ENCODE peak calls at places on chromosomes 16 and 17, in ten cellular contexts. R, Y, H, Z, K, M, U, T, D and X are unnamed samples.

GRCh38 chr16:84611041-84611440 is 6.8 kb downstream of the COTL1 start:
- DNase-seq in D (peak), Y (no peak), M (peak), R (no peak), T (no peak), Z (no peak), U (no peak), K (no peak), H (no peak), X (no peak)

GRCh38 chr16:3173892-3174617 is 13.9 kb upstream of the OR1F1 start:
- DNase-seq in D (no peak), H (no peak), R (no peak), Z (peak), Y (peak), T (no peak), M (no peak), U (no peak), K (no peak), X (peak)

GRCh38 chr16:19694989-19695388 is 23.0 kb downstream of the KNOP1 start:
- DNase-seq in K (no peak), H (no peak), Z (no peak), Y (no peak), M (no peak), T (no peak), R (no peak), D (peak), U (no peak), X (no peak)

GRCh38 chr16:3138823-3139426 is 4.1 kb downstream of the ZNF213 start:
- DNase-seq in Z (no peak), H (no peak), K (no peak), M (no peak), D (no peak), U (no peak), R (no peak), T (no peak), Y (no peak), X (no peak)

GRCh38 chr17:32111141-32111771 is 31.0 kb upstream of the RHOT1 start:
- DNase-seq in U (peak), T (peak), H (peak), Z (peak), Y (peak), M (peak), K (peak), D (no peak), R (peak), X (peak)

GRCh38 chr16:86783626-86784266 is 205.4 kb downstream of the FOXL1 start:
- DNase-seq in K (no peak), Y (no peak), U (peak), T (no peak), Z (no peak), R (no peak), H (peak), D (peak), M (no peak), X (no peak)

GRCh38 chr17:60415146-60415545 is 7.1 kb upstream of the CHCT1 start:
- DNase-seq in Y (no peak), R (no peak), M (no peak), D (no peak), H (no peak), K (no peak), Z (no peak), T (no peak), U (no peak), X (no peak)

GRCh38 chr16:86467490-86467889 is 42.8 kb upstream of the FOXF1 start:
- DNase-seq in T (no peak), D (no peak), Y (no peak), U (no peak), H (no peak), R (no peak), K (no peak), Z (no peak), M (no peak), X (no peak)

GRCh38 chr16:86432691-86433090 is 77.6 kb upstream of the FOXF1 start:
- DNase-seq in T (no peak), D (no peak), K (no peak), Z (no peak), Y (no peak), U (peak), H (no peak), R (no peak), M (peak), X (no peak)

GRCh38 chr17:70320642-70321345 is 151.5 kb downstream of the KCNJ2 start:
- DNase-seq in H (no peak), Z (peak), M (peak), T (no peak), Y (no peak), D (peak), K (no peak), U (no peak), R (no peak), X (no peak)

GRCh38 chr16:12395266-12395665 is 408.4 kb downstream of the CPPED1 start:
- DNase-seq in H (no peak), D (peak), Y (no peak), U (no peak), T (no peak), Z (no peak), K (peak), M (no peak), R (no peak), X (no peak)

GRCh38 chr16:86302710-86303109 is 207.6 kb upstream of the FOXF1 start:
- DNase-seq in K (no peak), Z (no peak), U (no peak), H (no peak), Y (no peak), R (no peak), D (no peak), T (no peak), M (no peak), X (no peak)

GRCh38 chr16:74699666-74700065 is 996 bp downstream of the MLKL start:
- DNase-seq in U (no peak), T (no peak), H (no peak), K (no peak), D (no peak), M (no peak), R (no peak), Z (no peak), Y (peak), X (no peak)

GRCh38 chr16:80033783-80034468 is 433.4 kb upstream of the MAF start:
- DNase-seq in R (no peak), T (no peak), H (no peak), U (no peak), K (no peak), Z (no peak), M (no peak), D (no peak), Y (no peak), X (no peak)

GRCh38 chr17:48561894-48562810 is 16.0 kb downstream of the HOXB4 start:
- DNase-seq in U (no peak), M (peak), Z (no peak), R (no peak), D (peak), Y (no peak), H (no peak), K (no peak), T (no peak), X (no peak)

GRCh38 chr17:18257747-18258355 is 687 bp downstream of the FLII start:
- DNase-seq in K (peak), T (no peak), Y (peak), U (peak), D (peak), M (peak), H (peak), Z (peak), R (peak), X (peak)

GRCh38 chr16:46883353-46883689 is 841 bp upstream of the GPT2 start:
- DNase-seq in Z (no peak), H (no peak), U (no peak), Y (no peak), T (no peak), R (no peak), K (no peak), D (no peak), M (no peak), X (no peak)

GRCh38 chr16:20099375-20099774 is 25.7 kb upstream of the GPR139 start:
- DNase-seq in Y (no peak), R (no peak), U (no peak), K (no peak), M (no peak), T (no peak), Z (no peak), H (no peak), D (no peak), X (no peak)

GRCh38 chr17:62892870-62893338 is 73.1 kb upstream of the TANC2 start:
- DNase-seq in D (peak), M (peak), Z (no peak), Y (peak), R (no peak), H (peak), T (no peak), K (peak), U (peak), X (no peak)

GRCh38 chr17:80152057-80152831 is 5.3 kb upstream of the EIF4A3 start:
- DNase-seq in T (no peak), Y (peak), U (no peak), K (no peak), R (no peak), M (peak), H (no peak), D (peak), Z (no peak), X (no peak)

GRCh38 chr17:59756236-59756818 is 48.9 kb downstream of the VMP1 start:
- DNase-seq in D (peak), R (no peak), M (peak), T (no peak), H (no peak), Y (no peak), Z (no peak), U (no peak), K (peak), X (no peak)

GRCh38 chr16:4487955-4488481 is 11.8 kb downstream of the HMOX2 start:
- DNase-seq in Y (no peak), U (peak), H (no peak), T (no peak), R (no peak), K (peak), Z (no peak), M (peak), D (peak), X (no peak)

GRCh38 chr17:62902573-62903229 is 63.3 kb upstream of the TANC2 start:
- DNase-seq in D (no peak), M (no peak), U (no peak), T (no peak), R (no peak), K (no peak), Y (no peak), Z (peak), H (no peak), X (no peak)

GRCh38 chr16:80285089-80285488 is 255.7 kb upstream of the DYNLRB2 start:
- DNase-seq in Y (no peak), R (no peak), U (no peak), K (peak), D (peak), M (peak), T (peak), H (no peak), Z (no peak), X (no peak)

GRCh38 chr17:73478768-73479424 is 165.3 kb downstream of the SDK2 start:
- DNase-seq in U (no peak), Y (no peak), H (no peak), M (no peak), T (no peak), K (no peak), D (no peak), R (no peak), Z (no peak), X (no peak)
- TF ChIP-seq CTCF in U (no peak), Y (no peak), H (no peak), M (no peak), T (no peak), K (no peak), D (no peak), R (no peak), Z (no peak), X (no peak)

GRCh38 chr16:56779956-56780355 is 50.0 kb downstream of the NUP93 start:
- DNase-seq in R (no peak), M (no peak), H (no peak), Y (no peak), Z (no peak), K (no peak), T (no peak), U (no peak), D (no peak), X (no peak)
- TF ChIP-seq CTCF in R (no peak), M (no peak), H (no peak), Y (no peak), Z (no peak), K (no peak), T (no peak), U (no peak), D (no peak), X (no peak)

DNA sequence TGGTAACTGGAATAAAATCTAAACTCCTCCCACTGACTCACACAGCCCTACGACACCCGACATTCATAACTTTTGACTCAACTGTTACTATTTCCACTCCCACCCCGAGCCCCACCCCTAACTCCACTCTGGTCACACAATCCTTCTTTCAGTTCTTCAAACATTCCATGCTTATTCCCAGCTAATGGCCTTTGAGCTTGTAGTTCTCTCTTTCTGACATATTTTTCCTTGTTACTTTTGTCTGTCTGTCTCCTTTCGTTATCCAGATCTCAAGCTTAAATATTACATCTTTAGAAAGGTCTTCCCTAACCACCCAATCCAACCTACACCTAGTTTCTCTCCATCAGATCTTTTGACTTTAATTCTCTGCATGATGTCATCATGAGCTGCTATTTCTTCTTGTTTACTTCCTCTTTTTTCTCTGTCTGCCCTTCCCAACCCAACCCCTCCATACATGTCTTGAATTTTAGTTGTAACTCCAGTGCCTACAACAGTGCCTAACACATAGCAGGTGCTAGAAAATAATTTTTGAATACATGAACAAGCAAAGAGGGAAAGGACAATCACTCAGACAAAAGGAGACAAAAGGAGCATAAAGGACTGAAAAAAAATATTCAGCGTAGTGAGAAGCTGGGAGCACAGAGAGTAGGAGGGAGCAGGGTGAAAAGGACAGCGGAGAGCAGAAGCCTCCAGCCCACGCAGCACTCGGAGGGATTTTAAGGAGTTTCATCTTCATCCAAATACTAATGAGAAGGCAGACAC is 65.2 kb upstream of the SMIM36 start:
- DNase-seq in T (peak), M (peak), Y (no peak), D (peak), K (peak), H (no peak), U (no peak), Z (no peak), R (no peak), X (no peak)
- TF ChIP-seq CTCF in T (no peak), M (no peak), Y (no peak), D (no peak), K (no peak), H (no peak), U (no peak), Z (no peak), R (no peak), X (no peak)

GRCh38 chr17:75927286-75927922 is 13.4 kb downstream of the FBF1 start:
- DNase-seq in R (no peak), K (no peak), U (peak), M (peak), Y (peak), D (peak), H (peak), T (no peak), Z (peak), X (no peak)
- TF ChIP-seq CTCF in R (peak), K (peak), U (no peak), M (no peak), Y (no peak), D (peak), H (no peak), T (peak), Z (peak), X (peak)

GRCh38 chr17:57682667-57683066 is 62.4 kb downstream of the CCDC182 start:
- DNase-seq in U (no peak), T (no peak), R (no peak), K (no peak), Z (no peak), D (no peak), H (peak), Y (no peak), M (no peak), X (no peak)

GRCh38 chr17:57679356-57679755 is 65.7 kb downstream of the CCDC182 start:
- DNase-seq in Z (no peak), H (no peak), K (no peak), Y (no peak), T (no peak), U (no peak), R (no peak), M (no peak), D (no peak), X (no peak)

GRCh38 chr17:57677858-57678257 is 67.2 kb downstream of the CCDC182 start:
- DNase-seq in M (no peak), R (no peak), D (no peak), T (no peak), H (no peak), U (no peak), K (no peak), Y (no peak), Z (no peak), X (no peak)

GRCh38 chr17:57678393-57678792 is 66.7 kb downstream of the CCDC182 start:
- DNase-seq in M (no peak), D (no peak), H (no peak), Z (no peak), U (no peak), T (no peak), R (no peak), K (no peak), Y (no peak), X (no peak)

GRCh38 chr17:57679906-57680695 is 65.0 kb downstream of the CCDC182 start:
- DNase-seq in D (no peak), R (no peak), M (no peak), H (no peak), Y (no peak), K (no peak), U (no peak), T (no peak), Z (no peak), X (no peak)
- TF ChIP-seq CTCF in D (no peak), R (no peak), M (no peak), H (no peak), Y (no peak), K (no peak), U (no peak), T (no peak), Z (no peak), X (no peak)

DNA sequence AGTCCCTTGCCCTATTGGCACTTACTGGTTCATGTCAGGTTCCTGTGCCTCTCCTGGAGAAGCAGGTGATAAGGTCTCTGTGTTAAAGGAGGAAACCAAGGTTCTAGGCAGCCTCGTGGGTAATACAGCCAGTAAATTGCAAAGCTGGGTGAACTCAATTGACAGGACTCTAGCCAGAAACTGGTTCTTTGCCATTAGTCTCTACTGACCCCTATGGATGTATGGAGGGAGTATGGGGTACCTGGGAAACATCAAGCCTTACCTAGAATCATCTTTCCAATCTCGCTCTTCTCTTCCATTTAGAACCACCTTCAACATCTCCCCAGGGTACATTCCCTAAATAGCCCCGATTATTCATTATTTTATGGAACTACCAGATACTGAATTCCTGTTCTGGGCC is 169.3 kb downstream of the CDH13 start:
- DNase-seq in T (no peak), R (no peak), U (no peak), Y (no peak), Z (no peak), H (no peak), K (no peak), D (no peak), M (no peak), X (no peak)
- TF ChIP-seq CTCF in T (no peak), R (no peak), U (no peak), Y (no peak), Z (peak), H (no peak), K (no peak), D (no peak), M (no peak), X (no peak)

GRCh38 chr17:33562792-33563191 is 269.7 kb upstream of the ASIC2 start:
- DNase-seq in U (no peak), R (no peak), H (no peak), D (peak), K (no peak), Y (no peak), Z (no peak), T (no peak), M (no peak), X (no peak)
- TF ChIP-seq CTCF in U (no peak), R (no peak), H (no peak), D (no peak), K (no peak), Y (no peak), Z (no peak), T (no peak), M (no peak), X (no peak)